ENCODE peak calls at places on chromosomes 2 and 18, in four cellular contexts. Z, K, H and D are unnamed samples.

GRCh38 chr2:27710640-27711430 is 47.1 kb downstream of the SLC4A1AP start:
- DNase-seq in K (no peak), H (no peak), Z (no peak), D (no peak)

GRCh38 chr18:13513015-13513414 is 213.3 kb downstream of the FAM210A start:
- DNase-seq in H (no peak), Z (no peak), K (no peak), D (no peak)

GRCh38 chr2:128017561-128017960 is 10.3 kb downstream of the SAP130 start:
- DNase-seq in K (no peak), Z (no peak), H (no peak), D (no peak)

GRCh38 chr2:207385903-207386302 is 143.9 kb upstream of the CREB1 start:
- DNase-seq in Z (no peak), H (no peak), K (peak; percentile 59), D (no peak)

GRCh38 chr2:120625865-120626560 is 109.7 kb upstream of the GLI2 start:
- DNase-seq in H (no peak), Z (no peak), K (no peak), D (no peak)

GRCh38 chr2:20634430-20635095 is 16.3 kb downstream of the HS1BP3 start:
- DNase-seq in H (no peak), Z (no peak), K (no peak), D (no peak)

GRCh38 chr2:47043142-47043890 is 111.8 kb downstream of the STPG4 start:
- DNase-seq in H (no peak), K (peak; percentile 75), Z (peak; percentile 74), D (no peak)

GRCh38 chr2:223469270-223470057 is 132.7 kb downstream of the SCG2 start:
- DNase-seq in Z (no peak), K (peak; percentile 83), H (no peak), D (peak; percentile 80)

GRCh38 chr2:176490061-176490861 is 221.0 kb downstream of the MTX2 start:
- DNase-seq in K (no peak), Z (no peak), H (no peak), D (peak; percentile 68)

GRCh38 chr2:223760838-223761502 is 76.4 kb downstream of the AP1S3 start:
- DNase-seq in H (peak; percentile 37), Z (no peak), K (peak; percentile 78), D (no peak)

GRCh38 chr2:140905078-140905781 is 1225.6 kb downstream of the LRP1B start:
- DNase-seq in K (no peak), H (no peak), Z (no peak), D (no peak)

GRCh38 chr18:30970201-30970816 is 72.2 kb downstream of the DSC3 start:
- DNase-seq in Z (peak; percentile 19), H (no peak), K (peak; percentile 4), D (no peak)

GRCh38 chr2:152648336-152648735 is 68.9 kb downstream of the PRPF40A start:
- DNase-seq in H (no peak), Z (no peak), K (no peak), D (no peak)

GRCh38 chr18:30987479-30988241 is 54.9 kb downstream of the DSC3 start:
- DNase-seq in K (no peak), Z (peak; percentile 16), H (no peak), D (peak; percentile 69)

GRCh38 chr2:136129601-136130000 is 11.7 kb upstream of the CXCR4 start:
- DNase-seq in Z (no peak), K (no peak), H (peak; percentile 37), D (no peak)

GRCh38 chr2:173981520-173981919 is 16.3 kb upstream of the SP3 start:
- DNase-seq in H (no peak), Z (no peak), K (no peak), D (no peak)

GRCh38 chr2:179591690-179592089 is 269.7 kb downstream of the ZNF385B start:
- DNase-seq in H (no peak), K (no peak), Z (no peak), D (no peak)

GRCh38 chr2:162477011-162477410 is 133.1 kb downstream of the GCA start:
- DNase-seq in H (no peak), Z (no peak), K (no peak), D (no peak)

GRCh38 chr2:236403125-236403524 is 138.9 kb upstream of the ASB18 start:
- DNase-seq in K (no peak), H (no peak), Z (no peak), D (peak; percentile 32)

GRCh38 chr2:119011910-119012209 is 69.9 kb downstream of the MARCO start:
- DNase-seq in K (no peak), Z (no peak), H (no peak), D (no peak)

GRCh38 chr18:13437034-13437433 is 218.5 kb downstream of the LDLRAD4 start:
- DNase-seq in K (no peak), Z (no peak), H (no peak), D (no peak)

GRCh38 chr2:23695214-23696162 is 231.4 kb downstream of the ATAD2B start:
- DNase-seq in K (no peak), Z (no peak), H (no peak), D (peak; percentile 55)

GRCh38 chr2:101463885-101464653 is 10.8 kb downstream of the RFX8 start:
- DNase-seq in K (peak; percentile 95), Z (no peak), H (no peak), D (no peak)

GRCh38 chr2:161426416-161426787 is 10.3 kb downstream of the TBR1 start:
- DNase-seq in K (no peak), H (no peak), Z (no peak), D (no peak)

GRCh38 chr2:27772804-27773203 is 1.3 kb downstream of the MRPL33 start:
- DNase-seq in K (no peak), H (no peak), Z (no peak), D (no peak)

GRCh38 chr2:15993232-15993610 is 52.9 kb downstream of the MYCN start:
- DNase-seq in K (peak; percentile 9), Z (no peak), H (no peak), D (no peak)

GRCh38 chr18:25230658-25231326 is 121.2 kb downstream of the ZNF521 start:
- DNase-seq in K (peak; percentile 90), Z (no peak), H (no peak), D (peak; percentile 84)

GRCh38 chr2:63064197-63064596 is 13.6 kb downstream of the OTX1 start:
- DNase-seq in Z (no peak), H (no peak), K (no peak), D (no peak)

GRCh38 chr18:77223221-77223639 is 26.4 kb upstream of the GALR1 start:
- DNase-seq in Z (no peak), K (no peak), H (no peak), D (no peak)

GRCh38 chr2:115412501-115412900 is 970.1 kb downstream of the DPP10 start:
- DNase-seq in Z (no peak), K (no peak), H (no peak), D (no peak)

GRCh38 chr2:26946841-26947784 is 23.3 kb upstream of the MAPRE3 start:
- DNase-seq in Z (no peak), H (no peak), K (no peak), D (no peak)

GRCh38 chr18:2958819-2959298 is 54.1 kb downstream of the LPIN2 start:
- DNase-seq in Z (no peak), K (peak; percentile 40), H (no peak), D (no peak)

GRCh38 chr2:192194866-192195547 is at the start of gene TMEFF2:
- DNase-seq in K (peak; percentile 47), H (no peak), Z (no peak), D (peak; percentile 79)
- H3K4me3 ChIP-seq in K (peak within 1 kb of the TSS; percentile 80), H (peak within 1 kb of the TSS; percentile 43), Z (no peak within 1 kb of the TSS), D (peak within 1 kb of the TSS; percentile 46)

GRCh38 chr2:44952143-44952805 is 10.8 kb downstream of the SIX3 start:
- DNase-seq in K (no peak), H (no peak), Z (peak; percentile 71), D (no peak)
- H3K4me3 ChIP-seq in K (peak overlapping the region; percentile 25), H (peak overlapping the region; percentile 15), Z (peak overlapping the region; percentile 19), D (peak overlapping the region; percentile 40)

DNA sequence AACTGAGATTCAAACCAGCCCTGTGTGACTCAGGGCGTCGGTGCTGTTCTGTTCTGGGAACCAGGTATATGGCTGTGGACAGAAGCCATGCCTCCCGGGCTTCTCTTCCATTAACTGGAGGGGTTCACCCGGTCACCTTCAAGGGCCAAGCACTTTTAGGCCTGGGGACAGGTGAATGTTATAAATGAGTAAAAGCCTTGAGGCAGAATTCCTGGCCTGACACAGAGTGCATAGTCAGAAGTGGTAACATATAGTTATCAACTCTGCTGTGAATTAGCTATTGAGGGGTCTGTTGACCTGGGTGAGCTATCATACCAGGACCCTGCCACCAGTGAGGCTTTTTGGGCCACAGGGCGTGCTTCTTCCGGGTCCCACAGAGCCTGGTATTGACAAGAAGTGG is 2.7 kb downstream of the FHOD3 start:
- DNase-seq in H (no peak), Z (no peak), K (no peak), D (no peak)
- H3K4me3 ChIP-seq in H (no peak overlapping the region), Z (no peak overlapping the region), K (no peak overlapping the region), D (no peak overlapping the region)

GRCh38 chr2:88543541-88544057 is 83.7 kb downstream of the EIF2AK3 start:
- DNase-seq in K (no peak), Z (no peak), H (no peak), D (no peak)
- H3K4me3 ChIP-seq in K (no peak overlapping the region), Z (no peak overlapping the region), H (no peak overlapping the region), D (no peak overlapping the region)